ENCODE peak calls at places on chromosomes 7 and 10, in eight cellular contexts. F is T-helper 9 cell, M is suprapubic skin, Y is GM12892, Z is naive B cell, I is BJ, J is lower lobe of right lung, B is fibroblast of the conjunctiva. L is an unnamed sample.

GRCh38 chr7:22864855-22865606 is 42.4 kb upstream of the TOMM7 start:
- DNase-seq in I (no peak), M (no peak), Y (no peak), Z (no peak), B (no peak), J (no peak), F (no peak), L (no peak)

GRCh38 chr7:142308918-142309317 is 51.1 kb upstream of the PRSS58 start:
- DNase-seq in M (no peak), Z (no peak), B (no peak), J (no peak), Y (no peak), I (no peak), F (no peak), L (no peak)

GRCh38 chr7:2019693-2020511 is 212.8 kb downstream of the MAD1L1 start:
- DNase-seq in I (peak; percentile 88), Y (peak; percentile 60), J (peak; percentile 86), F (no peak), B (peak; percentile 89), Z (peak; percentile 85), M (peak; percentile 88), L (peak; percentile 95)

GRCh38 chr10:22805304-22805703 is 90.9 kb upstream of the PIP4K2A start:
- DNase-seq in M (no peak), B (no peak), Z (no peak), J (no peak), I (no peak), Y (no peak), F (no peak), L (no peak)

GRCh38 chr10:22740180-22740579 is 25.8 kb upstream of the PIP4K2A start:
- DNase-seq in I (no peak), F (no peak), Z (no peak), J (no peak), Y (no peak), B (no peak), M (no peak), L (no peak)

GRCh38 chr7:71925663-71926062 is 486.5 kb downstream of the CALN1 start:
- DNase-seq in M (no peak), Y (no peak), B (no peak), Z (no peak), J (no peak), F (no peak), I (no peak), L (no peak)

GRCh38 chr7:12199363-12199762 is 11.7 kb upstream of the TMEM106B start:
- DNase-seq in J (no peak), B (no peak), F (no peak), I (no peak), Y (no peak), M (no peak), Z (no peak), L (no peak)

GRCh38 chr7:151057737-151057988 is at the start of gene CDK5:
- DNase-seq in Z (no peak), M (no peak), I (no peak), B (no peak), Y (no peak), F (no peak), J (no peak), L (no peak)

GRCh38 chr7:16801111-16801542 is 3.7 kb downstream of the AGR2 start:
- DNase-seq in Y (no peak), Z (no peak), F (no peak), I (peak; percentile 17), B (peak; percentile 51), J (no peak), M (no peak), L (no peak)

GRCh38 chr10:126199221-126199998 is 188.9 kb downstream of the ADAM12 start:
- DNase-seq in Z (no peak), F (no peak), Y (no peak), M (no peak), I (peak; percentile 74), B (peak; percentile 94), J (no peak), L (no peak)

GRCh38 chr7:149625339-149625946 is 127.8 kb upstream of the ZNF746 start:
- DNase-seq in Z (peak; percentile 45), B (peak; percentile 26), F (peak; percentile 33), J (peak; percentile 78), M (no peak), I (no peak), Y (peak; percentile 42), L (peak; percentile 87)

GRCh38 chr10:105785721-105786120 is 1144.6 kb downstream of the SORCS3 start:
- DNase-seq in M (no peak), Y (no peak), F (no peak), I (no peak), J (no peak), Z (no peak), B (no peak), L (no peak)

GRCh38 chr10:16105082-16105481 is 244.8 kb upstream of the MINDY3 start:
- DNase-seq in J (no peak), I (no peak), M (no peak), B (no peak), Y (no peak), Z (no peak), F (no peak), L (no peak)

GRCh38 chr10:93420091-93420490 is 62.0 kb downstream of the MYOF start:
- DNase-seq in Y (no peak), I (peak; percentile 65), M (no peak), B (peak; percentile 55), F (no peak), J (no peak), Z (no peak), L (no peak)

GRCh38 chr10:79092292-79092896 is 23.6 kb downstream of the ZMIZ1 start:
- DNase-seq in B (no peak), Y (no peak), Z (no peak), I (no peak), F (no peak), J (no peak), M (no peak), L (no peak)

GRCh38 chr7:101365956-101366355 is 3.3 kb downstream of the COL26A1 start:
- DNase-seq in Y (no peak), I (no peak), J (no peak), F (no peak), Z (no peak), B (no peak), M (no peak), L (no peak)

GRCh38 chr7:32347244-32347828 is 142.8 kb downstream of the LSM5 start:
- DNase-seq in I (no peak), J (no peak), M (no peak), F (no peak), Z (no peak), Y (no peak), B (no peak), L (no peak)

GRCh38 chr7:56079450-56080185 is 13.1 kb downstream of the PHKG1 start:
- DNase-seq in M (peak; percentile 93), Z (no peak), B (peak; percentile 56), Y (no peak), I (peak; percentile 47), F (no peak), J (peak; percentile 65), L (peak; percentile 91)

GRCh38 chr7:95609277-95609971 is 13.1 kb upstream of the PDK4 start:
- DNase-seq in I (peak; percentile 21), Y (no peak), B (no peak), J (no peak), Z (no peak), M (no peak), F (no peak), L (no peak)

GRCh38 chr10:497289-497688 is 192.2 kb downstream of the DIP2C start:
- DNase-seq in J (no peak), M (peak; percentile 21), F (no peak), B (no peak), Y (no peak), Z (no peak), I (no peak), L (peak; percentile 53)

GRCh38 chr7:102080003-102080361 is 206.7 kb upstream of the SH2B2 start:
- DNase-seq in Z (no peak), M (peak; percentile 18), F (no peak), Y (no peak), J (no peak), I (no peak), B (no peak), L (no peak)

GRCh38 chr10:77809336-77809735 is 117.2 kb downstream of the DLG5 start:
- DNase-seq in B (no peak), Y (no peak), F (no peak), M (no peak), Z (no peak), J (no peak), I (no peak), L (peak; percentile 68)

GRCh38 chr7:148967032-148967372 is 61.3 kb downstream of the PDIA4 start:
- DNase-seq in B (no peak), F (no peak), M (no peak), J (no peak), Y (no peak), I (no peak), Z (no peak), L (no peak)

GRCh38 chr7:6183006-6183405 is 89.4 kb downstream of the CYTH3 start:
- DNase-seq in Y (no peak), F (no peak), J (no peak), Z (no peak), I (no peak), M (no peak), B (no peak), L (no peak)